ENCODE peak calls at places on chromosomes 13 and 19, in nine cellular contexts. S, C, Q, J, M, N, I, V and X are unnamed samples.
A peak's percentile ranks its signal among the peaks of the same experiment; 100 is the strongest.

GRCh38 chr13:113927661-113928581 is 46.0 kb downstream of the C13orf46 start:
- DNase-seq in V (peak; percentile 31), S (no peak), C (no peak), J (peak; percentile 77), I (no peak), Q (peak; percentile 85), M (peak; percentile 78), N (no peak), X (peak; percentile 94)

GRCh38 chr19:29662604-29663404 is 2.5 kb upstream of the PLEKHF1 start:
- DNase-seq in J (peak; percentile 46), N (peak; percentile 69), M (peak; percentile 88), V (peak; percentile 65), S (no peak), C (no peak), Q (peak; percentile 55), I (peak; percentile 70), X (peak; percentile 72)

GRCh38 chr19:46090444-46090843 is 34.0 kb downstream of the IGFL3 start:
- DNase-seq in J (no peak), V (no peak), M (no peak), I (no peak), C (no peak), N (no peak), Q (no peak), S (no peak), X (no peak)

GRCh38 chr13:34303346-34303745 is 485.4 kb downstream of the RFC3 start:
- DNase-seq in Q (no peak), S (no peak), C (no peak), N (no peak), I (no peak), V (no peak), J (no peak), M (no peak), X (no peak)

GRCh38 chr19:10543059-10543419 is 665 bp upstream of the ATG4D start:
- DNase-seq in V (no peak), N (no peak), J (no peak), I (no peak), C (no peak), S (no peak), Q (no peak), M (no peak), X (no peak)

GRCh38 chr13:97478247-97478646 is 44.3 kb downstream of the RAP2A start:
- DNase-seq in J (no peak), M (no peak), N (no peak), S (no peak), Q (no peak), V (no peak), C (no peak), I (no peak), X (no peak)

GRCh38 chr13:64928704-64929499 is 2301.2 kb downstream of the PCDH9 start:
- DNase-seq in V (no peak), J (no peak), M (no peak), N (peak; percentile 77), C (no peak), S (peak; percentile 42), Q (no peak), I (no peak), X (no peak)

GRCh38 chr13:30108913-30109237 is 198.5 kb downstream of the KATNAL1 start:
- DNase-seq in C (no peak), Q (peak; percentile 67), S (no peak), V (no peak), J (no peak), I (no peak), M (no peak), N (no peak), X (peak; percentile 79)

GRCh38 chr13:98385591-98385990 is 191.3 kb downstream of the STK24 start:
- DNase-seq in J (no peak), C (no peak), Q (no peak), V (no peak), S (no peak), I (no peak), M (no peak), N (no peak), X (no peak)

GRCh38 chr13:95298169-95298940 is 2.9 kb downstream of the ABCC4 start:
- DNase-seq in N (no peak), J (no peak), I (no peak), Q (no peak), S (no peak), M (no peak), C (no peak), V (no peak), X (no peak)

GRCh38 chr13:37175996-37176395 is 70.5 kb upstream of the CSNK1A1L start:
- DNase-seq in J (peak; percentile 40), S (no peak), M (no peak), C (no peak), I (no peak), Q (no peak), N (peak; percentile 89), V (no peak), X (peak; percentile 21)

GRCh38 chr19:49929121-49929610 is at the start of the genes ATF5 and NUP62:
- DNase-seq in Q (peak; percentile 87), J (peak; percentile 86), M (peak; percentile 88), V (peak; percentile 84), I (peak; percentile 91), S (peak; percentile 59), C (peak; percentile 97), N (no peak), X (peak; percentile 74)
- TF ChIP-seq POLR2A in Q (no peak), J (no peak), M (no peak), V (no peak), I (no peak), S (peak; percentile 86), C (peak; percentile 92), N (peak; percentile 80), X (no peak)

GRCh38 chr19:35030257-35031071 is at the start of gene SCN1B:
- DNase-seq in C (peak; percentile 78), M (peak; percentile 63), N (peak; percentile 51), J (no peak), Q (no peak), I (peak; percentile 75), V (peak; percentile 42), S (peak; percentile 22), X (peak; percentile 92)

GRCh38 chr19:35027851-35028599 is 2.2 kb upstream of the SCN1B start:
- DNase-seq in V (no peak), N (no peak), S (no peak), M (no peak), J (no peak), C (no peak), I (no peak), Q (no peak), X (no peak)

GRCh38 chr19:35031072-35031881 is 1.0 kb downstream of the SCN1B start:
- DNase-seq in C (peak; percentile 70), S (no peak), I (no peak), Q (no peak), M (no peak), N (no peak), V (no peak), J (no peak), X (no peak)

GRCh38 chr19:35032356-35032865 is 2.1 kb downstream of the SCN1B start:
- DNase-seq in C (no peak), S (no peak), M (no peak), N (no peak), Q (no peak), J (no peak), V (no peak), I (no peak), X (no peak)

GRCh38 chr19:35029737-35030256 is 473 bp upstream of the SCN1B start:
- DNase-seq in M (no peak), V (no peak), J (no peak), Q (no peak), C (peak; percentile 62), N (peak; percentile 31), I (no peak), S (no peak), X (no peak)
- TF ChIP-seq POLR2A in M (no peak), V (no peak), J (no peak), Q (no peak), C (peak; percentile 76), N (no peak), I (no peak), S (no peak), X (no peak)

GRCh38 chr19:42440357-42441046 is 2.2 kb downstream of the CXCL17 start:
- DNase-seq in J (peak; percentile 68), M (peak; percentile 44), V (peak; percentile 86), C (peak; percentile 93), I (peak; percentile 89), N (peak; percentile 63), Q (peak; percentile 72), S (peak; percentile 42), X (peak; percentile 94)

GRCh38 chr19:42442833-42443232 is at the start of gene CXCL17:
- DNase-seq in I (no peak), N (no peak), J (no peak), S (no peak), V (no peak), Q (no peak), M (no peak), C (no peak), X (no peak)

GRCh38 chr19:42445948-42446347 is 3.2 kb upstream of the CXCL17 start:
- DNase-seq in S (no peak), V (no peak), Q (no peak), J (no peak), M (no peak), C (no peak), I (no peak), N (no peak), X (no peak)

GRCh38 chr19:42441047-42441440 is 1.7 kb downstream of the CXCL17 start:
- DNase-seq in V (no peak), J (no peak), I (no peak), C (no peak), M (no peak), S (no peak), N (no peak), Q (no peak), X (no peak)

GRCh38 chr19:42443944-42444398 is 1.2 kb upstream of the CXCL17 start:
- DNase-seq in C (no peak), M (no peak), S (no peak), N (no peak), J (no peak), I (no peak), Q (no peak), V (no peak), X (no peak)
- TF ChIP-seq POLR2A in C (no peak), M (no peak), S (no peak), N (no peak), J (no peak), I (no peak), Q (no peak), V (no peak), X (no peak)

GRCh38 chr19:6739884-6740588 is 556 bp downstream of the TRIP10 start:
- DNase-seq in J (no peak), S (no peak), Q (no peak), N (peak; percentile 38), V (no peak), C (peak; percentile 83), M (no peak), I (peak; percentile 71), X (peak; percentile 89)

GRCh38 chr19:6738726-6739389 is 622 bp upstream of the TRIP10 start:
- DNase-seq in M (peak; percentile 64), I (peak; percentile 75), S (no peak), J (no peak), N (no peak), V (peak; percentile 61), C (peak; percentile 76), Q (no peak), X (peak; percentile 93)

GRCh38 chr19:6740589-6741348 is 1.3 kb downstream of the TRIP10 start:
- DNase-seq in C (no peak), I (peak; percentile 27), J (no peak), V (peak; percentile 43), S (no peak), Q (no peak), M (peak; percentile 63), N (peak; percentile 46), X (peak; percentile 94)

GRCh38 chr19:6737873-6738725 is 719 bp upstream of the GPR108 start:
- DNase-seq in M (peak; percentile 99), C (peak; percentile 78), J (peak; percentile 100), S (no peak), Q (peak; percentile 97), V (peak; percentile 99), N (peak; percentile 77), I (peak; percentile 99), X (peak; percentile 83)

GRCh38 chr19:6739390-6739883 is at the start of gene TRIP10:
- DNase-seq in I (peak; percentile 92), V (peak; percentile 93), N (peak; percentile 66), J (peak; percentile 86), M (peak; percentile 90), Q (peak; percentile 79), C (peak; percentile 84), S (no peak), X (peak; percentile 80)
- TF ChIP-seq POLR2A in I (peak; percentile 28), V (no peak), N (no peak), J (peak; percentile 50), M (peak; percentile 40), Q (no peak), C (no peak), S (no peak), X (no peak)